ENCODE peak calls at places on chromosomes 6 and 20, in four cellular contexts. X is K562, C is GM12878, S is HepG2. N is an unnamed sample.
A peak's percentile ranks its signal among the peaks of the same experiment; 100 is the strongest.

GRCh38 chr6:121285041-121285440 is 49.2 kb downstream of the TBC1D32 start:
- DNase-seq in X (no peak), S (no peak), C (no peak), N (no peak)

GRCh38 chr6:85923013-85923430 is 280.3 kb upstream of the SYNCRIP start:
- DNase-seq in X (peak; percentile 17), C (peak; percentile 13), S (peak; percentile 41), N (peak; percentile 37)

GRCh38 chr6:71139249-71139648 is 149.4 kb upstream of the OGFRL1 start:
- DNase-seq in C (no peak), X (no peak), S (no peak), N (no peak)

GRCh38 chr20:34600892-34601653 is 42.6 kb downstream of the MAP1LC3A start:
- DNase-seq in S (no peak), C (no peak), X (no peak), N (no peak)

GRCh38 chr6:28657756-28658465 is 132.2 kb downstream of the GPX5 start:
- DNase-seq in X (peak; percentile 81), S (peak; percentile 61), C (peak; percentile 44), N (peak; percentile 65)

GRCh38 chr6:87341158-87341557 is 3.5 kb upstream of the C6orf163 start:
- DNase-seq in S (peak; percentile 10), X (no peak), C (no peak), N (no peak)

GRCh38 chr6:165181951-165182414 is 127.4 kb downstream of the C6orf118 start:
- DNase-seq in S (no peak), X (no peak), C (no peak), N (no peak)

GRCh38 chr20:60789399-60789798 is 462.7 kb upstream of the CDH4 start:
- DNase-seq in S (no peak), C (no peak), X (no peak), N (no peak)

GRCh38 chr6:130070306-130070705 is 51.9 kb downstream of the L3MBTL3 start:
- DNase-seq in C (no peak), S (no peak), X (no peak), N (no peak)

GRCh38 chr6:139164001-139164400 is 29.1 kb downstream of the HECA start:
- DNase-seq in C (no peak), X (no peak), S (no peak), N (no peak)

GRCh38 chr6:99345164-99345563 is 4.3 kb downstream of the FAXC start:
- DNase-seq in S (no peak), C (no peak), X (no peak), N (no peak)

GRCh38 chr20:63628246-63628975 is 1.5 kb upstream of the GMEB2 start:
- DNase-seq in C (peak; percentile 65), X (peak; percentile 74), S (peak; percentile 88), N (peak; percentile 75)

GRCh38 chr20:62266340-62266739 is 28.0 kb downstream of the OSBPL2 start:
- DNase-seq in C (no peak), S (peak; percentile 39), X (peak; percentile 73), N (no peak)

GRCh38 chr20:50659975-50660670 is 31.2 kb downstream of the RIPOR3 start:
- DNase-seq in X (no peak), C (no peak), S (no peak), N (no peak)

GRCh38 chr20:37630161-37630560 is 63.7 kb upstream of the CTNNBL1 start:
- DNase-seq in S (no peak), X (no peak), C (no peak), N (no peak)

GRCh38 chr6:37851997-37852524 is 32.5 kb downstream of the ZFAND3 start:
- DNase-seq in S (no peak), C (no peak), X (no peak), N (no peak)

GRCh38 chr6:24574809-24575208 is 71.2 kb downstream of the KIAA0319 start:
- DNase-seq in S (no peak), X (no peak), C (no peak), N (no peak)

GRCh38 chr6:79586548-79586947 is 44.6 kb upstream of the SH3BGRL2 start:
- DNase-seq in C (no peak), S (peak; percentile 57), X (peak; percentile 34), N (peak; percentile 50)

GRCh38 chr6:104597541-104598050 is 262.1 kb downstream of the HACE1 start:
- DNase-seq in C (no peak), X (no peak), S (no peak), N (no peak)

GRCh38 chr6:112040933-112041332 is 13.0 kb upstream of the CCN6 start:
- DNase-seq in C (no peak), X (no peak), S (no peak), N (no peak)

GRCh38 chr20:54176610-54177009 is 2.8 kb upstream of the CYP24A1 start:
- DNase-seq in X (no peak), C (no peak), S (no peak), N (no peak)

GRCh38 chr6:107768044-107768443 is 56.1 kb downstream of the SCML4 start:
- DNase-seq in C (no peak), S (no peak), X (no peak), N (no peak)

GRCh38 chr6:50116797-50117542 is 67.2 kb upstream of the DEFB112 start:
- DNase-seq in C (no peak), X (no peak), S (no peak), N (no peak)

DNA sequence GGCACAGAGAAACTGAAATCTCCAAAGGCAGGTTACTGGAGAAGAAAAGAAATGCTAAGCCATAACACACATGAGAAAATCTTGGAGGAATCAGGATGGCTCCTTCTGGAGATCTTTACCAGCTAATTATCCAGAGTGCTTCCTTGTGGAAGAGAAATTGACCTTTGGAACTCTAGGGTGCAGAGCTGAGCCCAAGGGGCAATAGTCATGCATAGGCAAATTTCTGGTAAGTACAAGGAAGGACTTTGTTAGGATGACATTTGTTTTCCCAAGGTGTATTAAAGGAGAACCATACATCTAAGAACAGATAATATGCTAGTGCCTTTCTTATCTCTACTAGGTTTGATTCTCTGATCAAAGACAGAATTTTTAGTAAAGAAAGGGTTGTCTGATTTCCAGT is 670.6 kb downstream of the DHX35 start:
- DNase-seq in S (no peak), C (no peak), X (no peak), N (no peak)
- TF ChIP-seq FOXK2 in S (no peak), C (no peak), X (no peak), N (no peak)

GRCh38 chr6:125810435-125810834 is 19.7 kb downstream of the NCOA7 start:
- DNase-seq in C (no peak), S (no peak), X (no peak), N (peak; percentile 37)
- TF ChIP-seq FOXK2 in C (no peak), S (no peak), X (no peak), N (no peak)

DNA sequence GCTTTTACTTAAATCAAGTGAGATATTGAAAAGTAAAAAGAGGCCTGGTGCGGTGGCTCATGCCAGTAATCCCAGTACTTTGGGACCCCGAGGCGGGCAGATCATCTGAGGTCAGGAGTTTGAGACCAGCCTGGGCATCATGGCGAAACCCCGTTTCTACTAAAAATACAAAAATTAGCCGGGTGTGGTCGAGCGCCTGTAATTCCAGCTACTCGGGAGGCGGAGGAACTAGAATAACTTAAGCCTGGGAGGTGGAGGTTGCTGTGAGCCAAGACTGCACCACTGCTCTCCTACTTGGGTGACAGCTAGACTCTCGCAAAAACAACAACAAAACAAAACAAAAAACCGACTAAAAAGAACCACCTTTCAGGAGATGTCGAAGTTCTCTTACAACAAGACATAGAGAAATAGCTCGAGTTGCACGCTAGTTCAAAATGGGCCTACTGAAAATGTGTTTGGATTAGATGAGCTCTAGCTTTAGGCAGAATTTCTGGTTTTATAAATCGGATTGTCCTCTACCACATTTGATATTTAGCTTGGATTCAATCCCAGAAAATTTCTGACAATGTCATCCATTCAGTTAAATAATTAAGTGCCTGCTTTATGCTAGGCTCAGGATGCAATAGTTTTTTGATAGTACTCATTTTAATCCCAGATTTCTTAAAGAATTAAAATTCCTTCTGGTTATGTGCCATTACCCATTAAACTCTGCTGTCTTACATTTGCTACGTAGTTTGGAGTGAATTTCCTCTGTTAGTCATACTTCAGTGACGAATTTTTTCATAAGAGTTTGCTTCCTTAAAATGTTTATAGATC is 137.5 kb upstream of the SHLD1 start:
- DNase-seq in X (no peak), C (no peak), S (no peak), N (no peak)
- TF ChIP-seq FOXK2 in X (no peak), C (no peak), S (no peak), N (no peak)

DNA sequence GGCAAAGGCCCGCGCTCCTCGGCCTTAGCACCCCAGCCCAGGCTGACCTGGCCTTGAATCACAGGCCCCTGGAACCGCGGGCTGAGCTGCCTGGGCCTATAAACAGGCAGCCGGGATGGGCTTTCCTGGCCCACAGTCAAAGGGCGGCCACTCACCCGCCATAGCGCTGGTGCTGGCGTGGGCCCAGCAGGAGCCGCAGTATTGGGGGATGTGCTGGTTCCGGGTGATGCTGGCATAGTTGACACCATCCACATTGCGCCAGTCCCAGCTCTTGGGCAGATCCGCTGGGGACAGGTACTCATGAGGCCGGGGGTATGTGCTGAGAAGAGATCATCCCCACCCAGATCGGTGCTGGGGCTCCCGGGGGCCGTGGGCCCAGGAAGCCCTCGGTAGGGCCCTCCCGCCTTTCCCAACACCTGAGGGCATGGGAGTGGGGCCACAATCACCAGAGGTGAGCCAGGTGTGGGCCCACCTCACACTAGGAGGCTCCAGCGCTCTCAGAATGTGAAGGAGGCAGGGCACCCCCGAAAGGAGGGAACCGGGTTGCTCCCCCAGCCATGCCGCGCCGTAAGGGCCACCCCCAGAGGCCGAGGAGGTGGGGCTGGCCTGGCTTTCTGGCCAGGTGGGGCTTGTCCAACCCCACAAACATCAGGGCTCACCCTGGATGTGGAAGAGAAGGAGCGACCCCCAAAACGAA is 739 bp downstream of the CTSZ start:
- DNase-seq in X (no peak), S (no peak), C (no peak), N (no peak)
- TF ChIP-seq FOXK2 in X (no peak), S (no peak), C (no peak), N (no peak)

DNA sequence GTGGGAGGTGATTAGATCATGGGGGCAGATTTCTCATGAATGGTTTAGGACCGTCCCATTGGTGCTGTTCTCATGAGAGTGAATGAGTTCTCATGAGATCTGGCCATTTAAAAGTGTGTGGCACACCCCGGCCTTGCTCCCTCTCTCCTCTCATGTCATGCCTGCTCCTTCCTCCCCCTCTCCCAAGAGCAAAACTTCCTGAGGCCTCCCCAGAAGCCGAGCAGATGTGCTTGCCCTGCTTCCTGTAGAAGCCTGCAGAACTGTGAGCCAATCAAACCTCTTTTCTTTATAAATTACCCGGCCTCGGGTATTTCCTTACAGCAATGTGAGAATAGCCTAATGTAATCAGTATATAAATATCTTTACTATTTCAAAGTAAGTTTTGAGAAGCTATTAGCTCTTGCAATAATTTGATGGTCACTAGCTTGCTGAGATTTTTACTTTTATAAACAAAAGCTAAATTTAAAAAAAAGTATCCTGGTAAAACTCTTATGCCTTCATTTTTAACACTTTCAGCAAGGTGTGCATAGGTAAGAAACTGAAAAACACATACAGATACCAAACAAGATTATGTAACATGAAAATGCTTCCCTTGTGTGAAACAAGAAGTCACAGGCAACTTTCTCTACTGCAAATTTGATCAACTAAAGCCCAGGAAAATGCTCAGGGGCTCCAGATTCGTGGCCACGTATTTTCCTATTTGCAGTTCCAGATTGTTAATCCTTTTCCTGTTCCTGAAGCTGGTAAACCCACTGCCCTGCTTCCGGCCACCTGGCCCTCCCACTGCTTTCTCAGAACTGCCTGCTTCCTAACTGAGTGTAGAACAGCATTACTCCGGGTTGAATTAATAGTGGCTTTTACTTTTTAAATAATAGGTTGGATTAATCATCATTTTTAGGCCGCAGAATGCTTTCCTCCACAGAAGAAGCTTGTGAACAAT is 395.2 kb upstream of the CNR1 start:
- DNase-seq in S (no peak), X (no peak), C (no peak), N (no peak)
- TF ChIP-seq FOXK2 in S (no peak), X (no peak), C (no peak), N (no peak)

N was measured in HEK293T.